ENCODE peak calls at places on chromosome 19, in nine cellular contexts. One of them, this sample, is unnamed.

GRCh38 chr19:54469496-54469934 is 3.6 kb downstream of the CDC42EP5 start:
- DNase-seq in non-pigmented ciliary epithelial cell: no peak
- DNase-seq in activated CD4-positive, alpha-beta T cell treated with anti-CD3 and anti-CD28 coated beads for 1 hour: no peak
- DNase-seq in amniotic stem cell: no peak
- DNase-seq in endothelial cell: no peak
- DNase-seq in CD4-positive, CD25-positive, alpha-beta regulatory T cell: no peak
- DNase-seq in heart left ventricle: peak
- DNase-seq in astrocyte of the spinal cord: no peak
- DNase-seq in testis: no peak
- DNase-seq in this sample: no peak

GRCh38 chr19:336067-336614 is 8.5 kb downstream of the MIER2 start:
- DNase-seq in non-pigmented ciliary epithelial cell: no peak
- DNase-seq in activated CD4-positive, alpha-beta T cell treated with anti-CD3 and anti-CD28 coated beads for 1 hour: no peak
- DNase-seq in amniotic stem cell: no peak
- DNase-seq in endothelial cell: no peak
- DNase-seq in CD4-positive, CD25-positive, alpha-beta regulatory T cell: no peak
- DNase-seq in heart left ventricle: no peak
- DNase-seq in astrocyte of the spinal cord: no peak
- DNase-seq in testis: peak
- DNase-seq in this sample: no peak

GRCh38 chr19:843836-844299 is 3.1 kb downstream of the PRTN3 start:
- DNase-seq in non-pigmented ciliary epithelial cell: no peak
- DNase-seq in activated CD4-positive, alpha-beta T cell treated with anti-CD3 and anti-CD28 coated beads for 1 hour: no peak
- DNase-seq in amniotic stem cell: no peak
- DNase-seq in endothelial cell: no peak
- DNase-seq in CD4-positive, CD25-positive, alpha-beta regulatory T cell: no peak
- DNase-seq in heart left ventricle: no peak
- DNase-seq in astrocyte of the spinal cord: no peak
- DNase-seq in testis: no peak
- DNase-seq in this sample: no peak

GRCh38 chr19:17902701-17903100 is 30.1 kb upstream of the CCDC124 start:
- DNase-seq in non-pigmented ciliary epithelial cell: peak
- DNase-seq in activated CD4-positive, alpha-beta T cell treated with anti-CD3 and anti-CD28 coated beads for 1 hour: no peak
- DNase-seq in amniotic stem cell: no peak
- DNase-seq in endothelial cell: no peak
- DNase-seq in CD4-positive, CD25-positive, alpha-beta regulatory T cell: no peak
- DNase-seq in heart left ventricle: no peak
- DNase-seq in astrocyte of the spinal cord: peak
- DNase-seq in testis: no peak
- DNase-seq in this sample: no peak

GRCh38 chr19:19062454-19063182 is 1.2 kb upstream of the SLC25A42 start:
- DNase-seq in non-pigmented ciliary epithelial cell: no peak
- DNase-seq in activated CD4-positive, alpha-beta T cell treated with anti-CD3 and anti-CD28 coated beads for 1 hour: no peak
- DNase-seq in amniotic stem cell: no peak
- DNase-seq in endothelial cell: no peak
- DNase-seq in CD4-positive, CD25-positive, alpha-beta regulatory T cell: no peak
- DNase-seq in heart left ventricle: no peak
- DNase-seq in astrocyte of the spinal cord: peak
- DNase-seq in testis: no peak
- DNase-seq in this sample: peak

GRCh38 chr19:46574533-46574932 is 26.6 kb upstream of the CALM3 start:
- DNase-seq in non-pigmented ciliary epithelial cell: peak
- DNase-seq in activated CD4-positive, alpha-beta T cell treated with anti-CD3 and anti-CD28 coated beads for 1 hour: no peak
- DNase-seq in amniotic stem cell: no peak
- DNase-seq in endothelial cell: no peak
- DNase-seq in CD4-positive, CD25-positive, alpha-beta regulatory T cell: peak
- DNase-seq in heart left ventricle: no peak
- DNase-seq in astrocyte of the spinal cord: no peak
- DNase-seq in testis: no peak
- DNase-seq in this sample: no peak

GRCh38 chr19:12995596-12996541 is 594 bp downstream of the NFIX start:
- DNase-seq in non-pigmented ciliary epithelial cell: no peak
- DNase-seq in activated CD4-positive, alpha-beta T cell treated with anti-CD3 and anti-CD28 coated beads for 1 hour: no peak
- DNase-seq in amniotic stem cell: no peak
- DNase-seq in endothelial cell: no peak
- DNase-seq in CD4-positive, CD25-positive, alpha-beta regulatory T cell: no peak
- DNase-seq in heart left ventricle: peak
- DNase-seq in astrocyte of the spinal cord: no peak
- DNase-seq in testis: no peak
- DNase-seq in this sample: no peak

GRCh38 chr19:30449191-30449590 is 77.0 kb downstream of the ZNF536 start:
- DNase-seq in non-pigmented ciliary epithelial cell: no peak
- DNase-seq in activated CD4-positive, alpha-beta T cell treated with anti-CD3 and anti-CD28 coated beads for 1 hour: no peak
- DNase-seq in amniotic stem cell: no peak
- DNase-seq in endothelial cell: no peak
- DNase-seq in CD4-positive, CD25-positive, alpha-beta regulatory T cell: no peak
- DNase-seq in heart left ventricle: no peak
- DNase-seq in astrocyte of the spinal cord: no peak
- DNase-seq in testis: no peak
- DNase-seq in this sample: no peak

GRCh38 chr19:876089-876488 is 16.6 kb downstream of the CFD start:
- DNase-seq in non-pigmented ciliary epithelial cell: no peak
- DNase-seq in activated CD4-positive, alpha-beta T cell treated with anti-CD3 and anti-CD28 coated beads for 1 hour: no peak
- DNase-seq in amniotic stem cell: no peak
- DNase-seq in endothelial cell: no peak
- DNase-seq in CD4-positive, CD25-positive, alpha-beta regulatory T cell: no peak
- DNase-seq in heart left ventricle: no peak
- DNase-seq in astrocyte of the spinal cord: no peak
- DNase-seq in testis: no peak
- DNase-seq in this sample: no peak

GRCh38 chr19:13398780-13399726 is 107.2 kb downstream of the CACNA1A start:
- DNase-seq in non-pigmented ciliary epithelial cell: peak
- DNase-seq in activated CD4-positive, alpha-beta T cell treated with anti-CD3 and anti-CD28 coated beads for 1 hour: no peak
- DNase-seq in amniotic stem cell: peak
- DNase-seq in endothelial cell: no peak
- DNase-seq in CD4-positive, CD25-positive, alpha-beta regulatory T cell: no peak
- DNase-seq in heart left ventricle: peak
- DNase-seq in astrocyte of the spinal cord: peak
- DNase-seq in testis: no peak
- DNase-seq in this sample: peak

GRCh38 chr19:4638330-4638729 is 986 bp upstream of the TNFAIP8L1 start:
- DNase-seq in non-pigmented ciliary epithelial cell: no peak
- DNase-seq in activated CD4-positive, alpha-beta T cell treated with anti-CD3 and anti-CD28 coated beads for 1 hour: no peak
- DNase-seq in amniotic stem cell: no peak
- DNase-seq in endothelial cell: peak
- DNase-seq in CD4-positive, CD25-positive, alpha-beta regulatory T cell: no peak
- DNase-seq in heart left ventricle: peak
- DNase-seq in astrocyte of the spinal cord: no peak
- DNase-seq in testis: no peak
- DNase-seq in this sample: no peak

GRCh38 chr19:33878912-33879810 is 82.5 kb downstream of the KCTD15 start:
- DNase-seq in non-pigmented ciliary epithelial cell: no peak
- DNase-seq in activated CD4-positive, alpha-beta T cell treated with anti-CD3 and anti-CD28 coated beads for 1 hour: no peak
- DNase-seq in amniotic stem cell: no peak
- DNase-seq in endothelial cell: no peak
- DNase-seq in CD4-positive, CD25-positive, alpha-beta regulatory T cell: no peak
- DNase-seq in heart left ventricle: no peak
- DNase-seq in astrocyte of the spinal cord: no peak
- DNase-seq in testis: no peak
- DNase-seq in this sample: no peak

GRCh38 chr19:35337081-35337983 is 8.3 kb downstream of the CD22 start:
- DNase-seq in non-pigmented ciliary epithelial cell: no peak
- DNase-seq in activated CD4-positive, alpha-beta T cell treated with anti-CD3 and anti-CD28 coated beads for 1 hour: no peak
- DNase-seq in amniotic stem cell: no peak
- DNase-seq in endothelial cell: no peak
- DNase-seq in CD4-positive, CD25-positive, alpha-beta regulatory T cell: no peak
- DNase-seq in heart left ventricle: peak
- DNase-seq in astrocyte of the spinal cord: no peak
- DNase-seq in testis: no peak
- DNase-seq in this sample: no peak

GRCh38 chr19:51703655-51704515 is 10.8 kb downstream of the SPACA6 start:
- DNase-seq in non-pigmented ciliary epithelial cell: peak
- DNase-seq in activated CD4-positive, alpha-beta T cell treated with anti-CD3 and anti-CD28 coated beads for 1 hour: peak
- DNase-seq in amniotic stem cell: peak
- DNase-seq in endothelial cell: peak
- DNase-seq in CD4-positive, CD25-positive, alpha-beta regulatory T cell: peak
- DNase-seq in heart left ventricle: peak
- DNase-seq in astrocyte of the spinal cord: peak
- DNase-seq in testis: peak
- DNase-seq in this sample: peak

GRCh38 chr19:1855040-1855827 is 7.0 kb upstream of the REXO1 start:
- DNase-seq in non-pigmented ciliary epithelial cell: no peak
- DNase-seq in activated CD4-positive, alpha-beta T cell treated with anti-CD3 and anti-CD28 coated beads for 1 hour: peak
- DNase-seq in amniotic stem cell: peak
- DNase-seq in endothelial cell: peak
- DNase-seq in CD4-positive, CD25-positive, alpha-beta regulatory T cell: peak
- DNase-seq in heart left ventricle: peak
- DNase-seq in astrocyte of the spinal cord: peak
- DNase-seq in testis: peak
- DNase-seq in this sample: peak

GRCh38 chr19:6232567-6232966 is 47.2 kb downstream of the MLLT1 start:
- DNase-seq in non-pigmented ciliary epithelial cell: no peak
- DNase-seq in activated CD4-positive, alpha-beta T cell treated with anti-CD3 and anti-CD28 coated beads for 1 hour: no peak
- DNase-seq in amniotic stem cell: no peak
- DNase-seq in endothelial cell: no peak
- DNase-seq in CD4-positive, CD25-positive, alpha-beta regulatory T cell: no peak
- DNase-seq in heart left ventricle: no peak
- DNase-seq in astrocyte of the spinal cord: peak
- DNase-seq in testis: no peak
- DNase-seq in this sample: no peak

GRCh38 chr19:32652893-32653625 is 21.9 kb downstream of the ANKRD27 start:
- DNase-seq in non-pigmented ciliary epithelial cell: peak
- DNase-seq in activated CD4-positive, alpha-beta T cell treated with anti-CD3 and anti-CD28 coated beads for 1 hour: no peak
- DNase-seq in amniotic stem cell: no peak
- DNase-seq in endothelial cell: no peak
- DNase-seq in CD4-positive, CD25-positive, alpha-beta regulatory T cell: no peak
- DNase-seq in heart left ventricle: peak
- DNase-seq in astrocyte of the spinal cord: peak
- DNase-seq in testis: peak
- DNase-seq in this sample: no peak

GRCh38 chr19:16889429-16889882 is 657 bp downstream of the F2RL3 start:
- DNase-seq in non-pigmented ciliary epithelial cell: no peak
- DNase-seq in activated CD4-positive, alpha-beta T cell treated with anti-CD3 and anti-CD28 coated beads for 1 hour: no peak
- DNase-seq in amniotic stem cell: no peak
- DNase-seq in endothelial cell: no peak
- DNase-seq in CD4-positive, CD25-positive, alpha-beta regulatory T cell: no peak
- DNase-seq in heart left ventricle: peak
- DNase-seq in astrocyte of the spinal cord: no peak
- DNase-seq in testis: peak
- DNase-seq in this sample: no peak

GRCh38 chr19:7970716-7971448 is 27.4 kb upstream of the TIMM44 start:
- DNase-seq in non-pigmented ciliary epithelial cell: no peak
- DNase-seq in activated CD4-positive, alpha-beta T cell treated with anti-CD3 and anti-CD28 coated beads for 1 hour: no peak
- DNase-seq in amniotic stem cell: no peak
- DNase-seq in endothelial cell: peak
- DNase-seq in CD4-positive, CD25-positive, alpha-beta regulatory T cell: peak
- DNase-seq in heart left ventricle: no peak
- DNase-seq in astrocyte of the spinal cord: peak
- DNase-seq in testis: peak
- DNase-seq in this sample: peak

GRCh38 chr19:1847684-1848398 is 442 bp downstream of the REXO1 start:
- DNase-seq in non-pigmented ciliary epithelial cell: no peak
- DNase-seq in activated CD4-positive, alpha-beta T cell treated with anti-CD3 and anti-CD28 coated beads for 1 hour: no peak
- DNase-seq in amniotic stem cell: no peak
- DNase-seq in endothelial cell: peak
- DNase-seq in CD4-positive, CD25-positive, alpha-beta regulatory T cell: peak
- DNase-seq in heart left ventricle: no peak
- DNase-seq in astrocyte of the spinal cord: peak
- DNase-seq in testis: peak
- DNase-seq in this sample: no peak

GRCh38 chr19:53183146-53183545 is 10.0 kb downstream of the ZNF665 start:
- DNase-seq in non-pigmented ciliary epithelial cell: peak
- DNase-seq in activated CD4-positive, alpha-beta T cell treated with anti-CD3 and anti-CD28 coated beads for 1 hour: no peak
- DNase-seq in amniotic stem cell: no peak
- DNase-seq in endothelial cell: no peak
- DNase-seq in CD4-positive, CD25-positive, alpha-beta regulatory T cell: no peak
- DNase-seq in heart left ventricle: no peak
- DNase-seq in astrocyte of the spinal cord: peak
- DNase-seq in testis: no peak
- DNase-seq in this sample: no peak

GRCh38 chr19:4622695-4623421 is 16.5 kb upstream of the TNFAIP8L1 start:
- DNase-seq in non-pigmented ciliary epithelial cell: no peak
- DNase-seq in activated CD4-positive, alpha-beta T cell treated with anti-CD3 and anti-CD28 coated beads for 1 hour: no peak
- DNase-seq in amniotic stem cell: no peak
- DNase-seq in endothelial cell: no peak
- DNase-seq in CD4-positive, CD25-positive, alpha-beta regulatory T cell: no peak
- DNase-seq in heart left ventricle: no peak
- DNase-seq in astrocyte of the spinal cord: no peak
- DNase-seq in testis: no peak
- DNase-seq in this sample: no peak

GRCh38 chr19:33914599-33914998 is 117.9 kb downstream of the KCTD15 start:
- DNase-seq in non-pigmented ciliary epithelial cell: no peak
- DNase-seq in activated CD4-positive, alpha-beta T cell treated with anti-CD3 and anti-CD28 coated beads for 1 hour: no peak
- DNase-seq in amniotic stem cell: no peak
- DNase-seq in endothelial cell: no peak
- DNase-seq in CD4-positive, CD25-positive, alpha-beta regulatory T cell: no peak
- DNase-seq in heart left ventricle: no peak
- DNase-seq in astrocyte of the spinal cord: no peak
- DNase-seq in testis: no peak
- DNase-seq in this sample: no peak

GRCh38 chr19:41641879-41642485 is 15.1 kb upstream of the CEACAM4 start:
- DNase-seq in non-pigmented ciliary epithelial cell: peak
- DNase-seq in activated CD4-positive, alpha-beta T cell treated with anti-CD3 and anti-CD28 coated beads for 1 hour: peak
- DNase-seq in amniotic stem cell: peak
- DNase-seq in endothelial cell: peak
- DNase-seq in CD4-positive, CD25-positive, alpha-beta regulatory T cell: peak
- DNase-seq in heart left ventricle: peak
- DNase-seq in astrocyte of the spinal cord: peak
- DNase-seq in testis: peak
- DNase-seq in this sample: peak

GRCh38 chr19:56668676-56669075 is 2.9 kb downstream of the ZNF835 start:
- DNase-seq in non-pigmented ciliary epithelial cell: no peak
- DNase-seq in activated CD4-positive, alpha-beta T cell treated with anti-CD3 and anti-CD28 coated beads for 1 hour: no peak
- DNase-seq in amniotic stem cell: no peak
- DNase-seq in endothelial cell: no peak
- DNase-seq in CD4-positive, CD25-positive, alpha-beta regulatory T cell: no peak
- DNase-seq in heart left ventricle: no peak
- DNase-seq in astrocyte of the spinal cord: no peak
- DNase-seq in testis: no peak
- DNase-seq in this sample: no peak

GRCh38 chr19:16841391-16841926 is 12.3 kb downstream of the SIN3B start:
- DNase-seq in non-pigmented ciliary epithelial cell: no peak
- DNase-seq in activated CD4-positive, alpha-beta T cell treated with anti-CD3 and anti-CD28 coated beads for 1 hour: no peak
- DNase-seq in amniotic stem cell: no peak
- DNase-seq in endothelial cell: no peak
- DNase-seq in CD4-positive, CD25-positive, alpha-beta regulatory T cell: no peak
- DNase-seq in heart left ventricle: no peak
- DNase-seq in astrocyte of the spinal cord: no peak
- DNase-seq in testis: peak
- DNase-seq in this sample: no peak

GRCh38 chr19:7199613-7200533 is 94.3 kb downstream of the INSR start:
- DNase-seq in non-pigmented ciliary epithelial cell: no peak
- DNase-seq in activated CD4-positive, alpha-beta T cell treated with anti-CD3 and anti-CD28 coated beads for 1 hour: no peak
- DNase-seq in amniotic stem cell: no peak
- DNase-seq in endothelial cell: no peak
- DNase-seq in CD4-positive, CD25-positive, alpha-beta regulatory T cell: no peak
- DNase-seq in heart left ventricle: no peak
- DNase-seq in astrocyte of the spinal cord: no peak
- DNase-seq in testis: no peak
- DNase-seq in this sample: peak

GRCh38 chr19:35719402-35720162 is 1.8 kb downstream of the KMT2B start:
- DNase-seq in non-pigmented ciliary epithelial cell: no peak
- DNase-seq in activated CD4-positive, alpha-beta T cell treated with anti-CD3 and anti-CD28 coated beads for 1 hour: no peak
- DNase-seq in amniotic stem cell: no peak
- DNase-seq in endothelial cell: no peak
- DNase-seq in CD4-positive, CD25-positive, alpha-beta regulatory T cell: no peak
- DNase-seq in heart left ventricle: no peak
- DNase-seq in astrocyte of the spinal cord: no peak
- DNase-seq in testis: no peak
- DNase-seq in this sample: no peak

GRCh38 chr19:13763300-13763699 is 1.0 kb upstream of the MRI1 start:
- DNase-seq in non-pigmented ciliary epithelial cell: no peak
- DNase-seq in activated CD4-positive, alpha-beta T cell treated with anti-CD3 and anti-CD28 coated beads for 1 hour: no peak
- DNase-seq in amniotic stem cell: no peak
- DNase-seq in endothelial cell: no peak
- DNase-seq in CD4-positive, CD25-positive, alpha-beta regulatory T cell: no peak
- DNase-seq in heart left ventricle: no peak
- DNase-seq in astrocyte of the spinal cord: no peak
- DNase-seq in testis: no peak
- DNase-seq in this sample: no peak